ENCODE peak calls at places on chromosomes 2 and 18, in four cellular contexts. H is neural crest cell, J is ACHN, N is right lobe of liver. D is an unnamed sample.

GRCh38 chr2:158457826-158458616 is 1.3 kb downstream of the PKP4 start:
- DNase-seq in N (peak), J (peak), H (peak), D (peak)

GRCh38 chr2:142825861-142826260 is 51.6 kb upstream of the KYNU start:
- DNase-seq in J (no peak), N (no peak), H (no peak), D (no peak)

GRCh38 chr2:232137346-232137745 is 175.8 kb downstream of the DIS3L2 start:
- DNase-seq in H (no peak), J (no peak), N (no peak), D (peak)

GRCh38 chr2:126429129-126429528 is 226.8 kb upstream of the GYPC start:
- DNase-seq in J (no peak), N (no peak), H (no peak), D (no peak)

GRCh38 chr2:231955758-231956472 is 5.6 kb upstream of the DIS3L2 start:
- DNase-seq in H (no peak), N (no peak), J (no peak), D (no peak)

GRCh38 chr2:15241208-15241607 is 319.9 kb downstream of the NBAS start:
- DNase-seq in H (no peak), J (no peak), N (no peak), D (no peak)

GRCh38 chr2:177332041-177332991 is 60.3 kb upstream of the AGPS start:
- DNase-seq in N (peak), H (peak), J (peak), D (peak)

GRCh38 chr2:171407030-171407707 is 26.6 kb downstream of the METTL8 start:
- DNase-seq in J (no peak), N (no peak), H (no peak), D (no peak)

GRCh38 chr2:151682459-151683003 is 51.7 kb downstream of the NEB start:
- DNase-seq in H (no peak), J (no peak), N (no peak), D (no peak)

GRCh38 chr18:63162271-63163014 is 157.1 kb downstream of the BCL2 start:
- DNase-seq in H (no peak), N (no peak), J (no peak), D (no peak)

GRCh38 chr2:163692081-163692480 is 43.7 kb downstream of the FIGN start:
- DNase-seq in J (peak), N (no peak), H (no peak), D (no peak)

GRCh38 chr2:86065512-86065911 is 40.2 kb downstream of the POLR1A start:
- DNase-seq in H (no peak), J (no peak), N (no peak), D (no peak)

GRCh38 chr2:233807966-233808892 is 30.1 kb downstream of the MROH2A start:
- DNase-seq in J (no peak), N (peak), H (no peak), D (no peak)

GRCh38 chr2:10498525-10499274 is 50.6 kb upstream of the ODC1 start:
- DNase-seq in N (no peak), H (no peak), J (no peak), D (no peak)

GRCh38 chr2:21038403-21039073 is 5.3 kb downstream of the APOB start:
- DNase-seq in J (no peak), H (no peak), N (no peak), D (no peak)

GRCh38 chr2:115214050-115214449 is 771.6 kb downstream of the DPP10 start:
- DNase-seq in J (no peak), N (no peak), H (no peak), D (no peak)